ENCODE peak calls at places on chromosomes 1 and 21, in six cellular contexts. M is activated naive CD8-positive, alpha-beta T cell treated with anti-CD3 and anti-CD28 coated beads for 36 hours; X is T47D; D is lower lobe of right lung; C is colonic mucosa; T is effector CD4-positive, alpha-beta T cell. Q is an unnamed sample.

GRCh38 chr1:54404939-54405880 is 984 bp downstream of the SSBP3 start:
- DNase-seq in M (peak), X (no peak), D (peak), C (no peak), T (peak), Q (peak)

GRCh38 chr1:184567648-184568047 is 180.8 kb downstream of the C1orf21 start:
- DNase-seq in M (no peak), X (no peak), D (no peak), C (no peak), T (no peak), Q (no peak)

GRCh38 chr1:60765204-60765603 is 317.2 kb upstream of the NFIA start:
- DNase-seq in M (no peak), X (peak), D (no peak), C (peak), T (no peak), Q (peak)

GRCh38 chr1:55021965-55022546 is 17.3 kb upstream of the PCSK9 start:
- DNase-seq in M (peak), X (peak), D (peak), C (peak), T (peak), Q (peak)

GRCh38 chr1:87765686-87766085 is 437.0 kb downstream of the LMO4 start:
- DNase-seq in M (no peak), X (no peak), D (no peak), C (no peak), T (no peak), Q (no peak)

GRCh38 chr1:145991799-145992412 is 4.5 kb downstream of the TXNIP start:
- DNase-seq in M (no peak), X (no peak), D (no peak), C (no peak), T (no peak), Q (no peak)

GRCh38 chr1:64505232-64505943 is 35.5 kb downstream of the CACHD1 start:
- DNase-seq in M (peak), X (peak), D (peak), C (peak), T (peak), Q (peak)

GRCh38 chr1:68795956-68796355 is 299.1 kb upstream of the DEPDC1 start:
- DNase-seq in M (no peak), X (no peak), D (no peak), C (no peak), T (no peak), Q (no peak)

GRCh38 chr1:225811622-225812487 is 1.9 kb downstream of the EPHX1 start:
- DNase-seq in M (no peak), X (peak), D (no peak), C (peak), T (no peak), Q (no peak)

GRCh38 chr1:117093870-117094621 is 27.5 kb downstream of the TRIM45 start:
- DNase-seq in M (peak), X (peak), D (no peak), C (no peak), T (peak), Q (peak)

GRCh38 chr1:40184193-40184592 is 23.0 kb downstream of the RLF start:
- DNase-seq in M (no peak), X (no peak), D (no peak), C (no peak), T (no peak), Q (no peak)

GRCh38 chr1:39238476-39238875 is 34.0 kb downstream of the MACF1 start:
- DNase-seq in M (no peak), X (no peak), D (no peak), C (no peak), T (no peak), Q (no peak)

GRCh38 chr21:31922881-31923280 is 50.1 kb downstream of the HUNK start:
- DNase-seq in M (no peak), X (no peak), D (no peak), C (no peak), T (no peak), Q (no peak)

GRCh38 chr1:98429851-98430496 is 231.5 kb upstream of the SNX7 start:
- DNase-seq in M (no peak), X (no peak), D (peak), C (no peak), T (no peak), Q (no peak)

GRCh38 chr1:44648514-44649250 is 25.6 kb downstream of the TMEM53 start:
- DNase-seq in M (no peak), X (no peak), D (no peak), C (peak), T (no peak), Q (no peak)

GRCh38 chr21:34807881-34808568 is 139.2 kb downstream of the CLIC6 start:
- DNase-seq in M (peak), X (no peak), D (peak), C (no peak), T (peak), Q (peak)

GRCh38 chr1:41823453-41823852 is 95.3 kb downstream of the HIVEP3 start:
- DNase-seq in M (no peak), X (peak), D (peak), C (no peak), T (no peak), Q (no peak)

GRCh38 chr1:62810420-62811274 is 26.7 kb downstream of the ATG4C start:
- DNase-seq in M (no peak), X (no peak), D (no peak), C (no peak), T (no peak), Q (no peak)

GRCh38 chr1:24857528-24858133 is 72.4 kb downstream of the RUNX3 start:
- DNase-seq in M (no peak), X (peak), D (no peak), C (no peak), T (no peak), Q (no peak)

GRCh38 chr1:78040484-78041089 is 5.2 kb upstream of the GIPC2 start:
- DNase-seq in M (no peak), X (no peak), D (no peak), C (no peak), T (no peak), Q (no peak)

GRCh38 chr1:64246294-64246917 is 43.0 kb downstream of the UBE2U start:
- DNase-seq in M (no peak), X (peak), D (no peak), C (no peak), T (no peak), Q (no peak)

GRCh38 chr21:15164678-15165303 is 100.0 kb upstream of the NRIP1 start:
- DNase-seq in M (no peak), X (peak), D (no peak), C (peak), T (no peak), Q (no peak)

GRCh38 chr1:10070206-10070605 is 37.4 kb downstream of the UBE4B start:
- DNase-seq in M (no peak), X (no peak), D (no peak), C (no peak), T (no peak), Q (no peak)

GRCh38 chr1:185156321-185156853 is 366 bp downstream of the TRMT1L start:
- DNase-seq in M (no peak), X (no peak), D (no peak), C (no peak), T (no peak), Q (peak)

GRCh38 chr1:94555091-94555490 is 13.5 kb upstream of the F3 start:
- DNase-seq in M (no peak), X (no peak), D (no peak), C (peak), T (no peak), Q (no peak)

GRCh38 chr1:171432473-171432872 is 52.9 kb upstream of the PRRC2C start:
- DNase-seq in M (no peak), X (no peak), D (no peak), C (no peak), T (no peak), Q (no peak)

GRCh38 chr1:53326598-53327182 is 1.2 kb downstream of the LRP8 start:
- DNase-seq in M (peak), X (no peak), D (peak), C (peak), T (no peak), Q (no peak)

Q was measured in activated CD4-positive, alpha-beta T cell treated with anti-CD3 and anti-CD28 coated beads for 48 hours.